ENCODE peak calls at places on chromosome 14, in five cellular contexts. One of them, this sample, is unnamed.

GRCh38 chr14:31287294-31287972 is 79.8 kb upstream of the HECTD1 start:
- DNase-seq in CD8-positive, alpha-beta T cell: no peak
- DNase-seq in IMR-90: no peak
- DNase-seq in suprapubic skin: no peak
- DNase-seq in left ventricle myocardium inferior: no peak
- DNase-seq in this sample: no peak

GRCh38 chr14:61255968-61256367 is 25.2 kb downstream of the TMEM30B start:
- DNase-seq in CD8-positive, alpha-beta T cell: no peak
- DNase-seq in IMR-90: no peak
- DNase-seq in suprapubic skin: no peak
- DNase-seq in left ventricle myocardium inferior: no peak
- DNase-seq in this sample: no peak

GRCh38 chr14:67722293-67722692 is 20.6 kb downstream of the RDH12 start:
- DNase-seq in CD8-positive, alpha-beta T cell: no peak
- DNase-seq in IMR-90: peak
- DNase-seq in suprapubic skin: no peak
- DNase-seq in left ventricle myocardium inferior: peak
- DNase-seq in this sample: no peak

GRCh38 chr14:102492523-102492910 is 17.1 kb downstream of the ANKRD9 start:
- DNase-seq in CD8-positive, alpha-beta T cell: no peak
- DNase-seq in IMR-90: no peak
- DNase-seq in suprapubic skin: no peak
- DNase-seq in left ventricle myocardium inferior: no peak
- DNase-seq in this sample: no peak

GRCh38 chr14:104935955-104936354 is 11.3 kb downstream of the PLD4 start:
- DNase-seq in CD8-positive, alpha-beta T cell: no peak
- DNase-seq in IMR-90: no peak
- DNase-seq in suprapubic skin: peak
- DNase-seq in left ventricle myocardium inferior: no peak
- DNase-seq in this sample: no peak

GRCh38 chr14:89407856-89408255 is 9.2 kb downstream of the FOXN3 start:
- DNase-seq in CD8-positive, alpha-beta T cell: no peak
- DNase-seq in IMR-90: peak
- DNase-seq in suprapubic skin: no peak
- DNase-seq in left ventricle myocardium inferior: no peak
- DNase-seq in this sample: no peak

GRCh38 chr14:103563089-103563620 is 395 bp downstream of the COA8 start:
- DNase-seq in CD8-positive, alpha-beta T cell: no peak
- DNase-seq in IMR-90: no peak
- DNase-seq in suprapubic skin: no peak
- DNase-seq in left ventricle myocardium inferior: no peak
- DNase-seq in this sample: no peak

GRCh38 chr14:78933948-78934524 is 763.9 kb downstream of the NRXN3 start:
- DNase-seq in CD8-positive, alpha-beta T cell: no peak
- DNase-seq in IMR-90: peak
- DNase-seq in suprapubic skin: no peak
- DNase-seq in left ventricle myocardium inferior: no peak
- DNase-seq in this sample: peak

GRCh38 chr14:61229475-61229888 is 51.7 kb downstream of the TMEM30B start:
- DNase-seq in CD8-positive, alpha-beta T cell: no peak
- DNase-seq in IMR-90: no peak
- DNase-seq in suprapubic skin: no peak
- DNase-seq in left ventricle myocardium inferior: no peak
- DNase-seq in this sample: no peak

GRCh38 chr14:56351861-56352260 is 227.7 kb upstream of the TMEM260 start:
- DNase-seq in CD8-positive, alpha-beta T cell: no peak
- DNase-seq in IMR-90: peak
- DNase-seq in suprapubic skin: no peak
- DNase-seq in left ventricle myocardium inferior: no peak
- DNase-seq in this sample: peak

GRCh38 chr14:59281613-59282012 is 93.1 kb downstream of the DAAM1 start:
- DNase-seq in CD8-positive, alpha-beta T cell: no peak
- DNase-seq in IMR-90: peak
- DNase-seq in suprapubic skin: no peak
- DNase-seq in left ventricle myocardium inferior: no peak
- DNase-seq in this sample: no peak

GRCh38 chr14:85534435-85534834 is 4.5 kb downstream of the FLRT2 start:
- DNase-seq in CD8-positive, alpha-beta T cell: no peak
- DNase-seq in IMR-90: peak
- DNase-seq in suprapubic skin: no peak
- DNase-seq in left ventricle myocardium inferior: no peak
- DNase-seq in this sample: no peak

GRCh38 chr14:50403433-50403832 is 6.8 kb upstream of the CDKL1 start:
- DNase-seq in CD8-positive, alpha-beta T cell: no peak
- DNase-seq in IMR-90: peak
- DNase-seq in suprapubic skin: no peak
- DNase-seq in left ventricle myocardium inferior: no peak
- DNase-seq in this sample: peak

GRCh38 chr14:97640031-97640430 is 842.8 kb downstream of the VRK1 start:
- DNase-seq in CD8-positive, alpha-beta T cell: no peak
- DNase-seq in IMR-90: no peak
- DNase-seq in suprapubic skin: no peak
- DNase-seq in left ventricle myocardium inferior: no peak
- DNase-seq in this sample: no peak

GRCh38 chr14:67800743-67801142 is 15.6 kb downstream of the ZFYVE26 start:
- DNase-seq in CD8-positive, alpha-beta T cell: no peak
- DNase-seq in IMR-90: no peak
- DNase-seq in suprapubic skin: no peak
- DNase-seq in left ventricle myocardium inferior: no peak
- DNase-seq in this sample: no peak

GRCh38 chr14:71362282-71362681 is 455.0 kb downstream of the PCNX1 start:
- DNase-seq in CD8-positive, alpha-beta T cell: no peak
- DNase-seq in IMR-90: no peak
- DNase-seq in suprapubic skin: no peak
- DNase-seq in left ventricle myocardium inferior: no peak
- DNase-seq in this sample: no peak

GRCh38 chr14:99667821-99668220 is 16.3 kb upstream of the CYP46A1 start:
- DNase-seq in CD8-positive, alpha-beta T cell: no peak
- DNase-seq in IMR-90: no peak
- DNase-seq in suprapubic skin: no peak
- DNase-seq in left ventricle myocardium inferior: no peak
- DNase-seq in this sample: no peak

GRCh38 chr14:91352101-91352500 is 65.5 kb downstream of the CCDC88C start:
- DNase-seq in CD8-positive, alpha-beta T cell: no peak
- DNase-seq in IMR-90: no peak
- DNase-seq in suprapubic skin: no peak
- DNase-seq in left ventricle myocardium inferior: peak
- DNase-seq in this sample: no peak

GRCh38 chr14:54901380-54902142 is 1.1 kb downstream of the GCH1 start:
- DNase-seq in CD8-positive, alpha-beta T cell: peak
- DNase-seq in IMR-90: no peak
- DNase-seq in suprapubic skin: peak
- DNase-seq in left ventricle myocardium inferior: no peak
- DNase-seq in this sample: no peak

GRCh38 chr14:99397698-99398097 is 83.0 kb downstream of the SETD3 start:
- DNase-seq in CD8-positive, alpha-beta T cell: no peak
- DNase-seq in IMR-90: no peak
- DNase-seq in suprapubic skin: no peak
- DNase-seq in left ventricle myocardium inferior: no peak
- DNase-seq in this sample: no peak

GRCh38 chr14:105408592-105408991 is 10.3 kb downstream of the TEX22 start:
- DNase-seq in CD8-positive, alpha-beta T cell: no peak
- DNase-seq in IMR-90: no peak
- DNase-seq in suprapubic skin: no peak
- DNase-seq in left ventricle myocardium inferior: no peak
- DNase-seq in this sample: no peak

GRCh38 chr14:24556756-24557155 is 19.3 kb downstream of the CTSG start:
- DNase-seq in CD8-positive, alpha-beta T cell: no peak
- DNase-seq in IMR-90: peak
- DNase-seq in suprapubic skin: no peak
- DNase-seq in left ventricle myocardium inferior: no peak
- DNase-seq in this sample: no peak

GRCh38 chr14:69669375-69669774 is 58.0 kb downstream of the SUSD6 start:
- DNase-seq in CD8-positive, alpha-beta T cell: no peak
- DNase-seq in IMR-90: no peak
- DNase-seq in suprapubic skin: no peak
- DNase-seq in left ventricle myocardium inferior: no peak
- DNase-seq in this sample: no peak

GRCh38 chr14:69505338-69506240 is 21.1 kb downstream of the PLEKHD1 start:
- DNase-seq in CD8-positive, alpha-beta T cell: no peak
- DNase-seq in IMR-90: no peak
- DNase-seq in suprapubic skin: no peak
- DNase-seq in left ventricle myocardium inferior: no peak
- DNase-seq in this sample: no peak

GRCh38 chr14:93014038-93015023 is 91.4 kb downstream of the CHGA start:
- DNase-seq in CD8-positive, alpha-beta T cell: no peak
- DNase-seq in IMR-90: no peak
- DNase-seq in suprapubic skin: no peak
- DNase-seq in left ventricle myocardium inferior: no peak
- DNase-seq in this sample: no peak

GRCh38 chr14:29908652-29909577 is 18.7 kb downstream of the PRKD1 start:
- DNase-seq in CD8-positive, alpha-beta T cell: no peak
- DNase-seq in IMR-90: no peak
- DNase-seq in suprapubic skin: no peak
- DNase-seq in left ventricle myocardium inferior: no peak
- DNase-seq in this sample: no peak

GRCh38 chr14:105701456-105702274 is 175.3 kb downstream of the TMEM121 start:
- DNase-seq in CD8-positive, alpha-beta T cell: no peak
- DNase-seq in IMR-90: no peak
- DNase-seq in suprapubic skin: peak
- DNase-seq in left ventricle myocardium inferior: no peak
- DNase-seq in this sample: no peak

GRCh38 chr14:58362798-58363412 is 32.8 kb upstream of the TOMM20L start:
- DNase-seq in CD8-positive, alpha-beta T cell: no peak
- DNase-seq in IMR-90: peak
- DNase-seq in suprapubic skin: no peak
- DNase-seq in left ventricle myocardium inferior: no peak
- DNase-seq in this sample: no peak

GRCh38 chr14:45649051-45649450 is 396.0 kb upstream of the MIS18BP1 start:
- DNase-seq in CD8-positive, alpha-beta T cell: no peak
- DNase-seq in IMR-90: no peak
- DNase-seq in suprapubic skin: no peak
- DNase-seq in left ventricle myocardium inferior: no peak
- DNase-seq in this sample: no peak

GRCh38 chr14:45651906-45652305 is 398.9 kb upstream of the MIS18BP1 start:
- DNase-seq in CD8-positive, alpha-beta T cell: no peak
- DNase-seq in IMR-90: no peak
- DNase-seq in suprapubic skin: no peak
- DNase-seq in left ventricle myocardium inferior: no peak
- DNase-seq in this sample: no peak

DNA sequence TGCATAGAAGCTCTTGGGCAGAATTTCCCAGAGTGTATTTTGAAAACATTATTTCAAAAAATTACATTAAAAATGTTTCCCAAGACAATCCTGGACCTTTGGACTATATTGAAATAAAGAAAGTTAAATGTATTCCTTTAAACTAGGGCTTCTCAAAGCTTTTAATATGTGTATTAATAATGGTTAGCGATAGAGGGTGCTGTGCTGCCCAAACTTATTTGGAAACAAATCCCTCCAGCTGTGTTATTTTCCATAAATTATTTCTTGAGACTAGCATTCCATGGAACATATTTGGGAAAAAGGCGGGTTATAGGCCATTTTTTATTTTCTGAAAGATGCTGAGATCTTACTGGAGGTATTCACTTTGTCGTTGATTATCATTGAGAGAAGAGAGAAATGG is 397.8 kb upstream of the MIS18BP1 start:
- DNase-seq in CD8-positive, alpha-beta T cell: no peak
- DNase-seq in IMR-90: no peak
- DNase-seq in suprapubic skin: no peak
- DNase-seq in left ventricle myocardium inferior: no peak
- DNase-seq in this sample: no peak
- TF ChIP-seq CTCF in CD8-positive, alpha-beta T cell: no peak
- TF ChIP-seq CTCF in IMR-90: peak
- TF ChIP-seq CTCF in suprapubic skin: no peak
- TF ChIP-seq CTCF in left ventricle myocardium inferior: no peak
- TF ChIP-seq CTCF in this sample: no peak

GRCh38 chr14:96284008-96284407 is 28.0 kb downstream of the BDKRB1 start:
- DNase-seq in CD8-positive, alpha-beta T cell: no peak
- DNase-seq in IMR-90: no peak
- DNase-seq in suprapubic skin: no peak
- DNase-seq in left ventricle myocardium inferior: no peak
- DNase-seq in this sample: no peak

GRCh38 chr14:96287856-96288255 is 31.8 kb downstream of the BDKRB1 start:
- DNase-seq in CD8-positive, alpha-beta T cell: no peak
- DNase-seq in IMR-90: no peak
- DNase-seq in suprapubic skin: no peak
- DNase-seq in left ventricle myocardium inferior: no peak
- DNase-seq in this sample: no peak

GRCh38 chr14:96285667-96286066 is 29.7 kb downstream of the BDKRB1 start:
- DNase-seq in CD8-positive, alpha-beta T cell: no peak
- DNase-seq in IMR-90: peak
- DNase-seq in suprapubic skin: no peak
- DNase-seq in left ventricle myocardium inferior: peak
- DNase-seq in this sample: no peak

GRCh38 chr14:96284430-96284829 is 28.4 kb downstream of the BDKRB1 start:
- DNase-seq in CD8-positive, alpha-beta T cell: no peak
- DNase-seq in IMR-90: no peak
- DNase-seq in suprapubic skin: no peak
- DNase-seq in left ventricle myocardium inferior: no peak
- DNase-seq in this sample: no peak

GRCh38 chr14:96286251-96286650 is 30.2 kb downstream of the BDKRB1 start:
- DNase-seq in CD8-positive, alpha-beta T cell: no peak
- DNase-seq in IMR-90: no peak
- DNase-seq in suprapubic skin: no peak
- DNase-seq in left ventricle myocardium inferior: no peak
- DNase-seq in this sample: no peak
- H3K27ac ChIP-seq in CD8-positive, alpha-beta T cell: no peak
- H3K27ac ChIP-seq in IMR-90: peak
- H3K27ac ChIP-seq in suprapubic skin: no peak
- H3K27ac ChIP-seq in left ventricle myocardium inferior: peak
- H3K27ac ChIP-seq in this sample: no peak

GRCh38 chr14:51554339-51554920 is 97.3 kb upstream of the FRMD6 start:
- DNase-seq in CD8-positive, alpha-beta T cell: no peak
- DNase-seq in IMR-90: peak
- DNase-seq in suprapubic skin: no peak
- DNase-seq in left ventricle myocardium inferior: no peak
- DNase-seq in this sample: peak

GRCh38 chr14:51552768-51553426 is 98.8 kb upstream of the FRMD6 start:
- DNase-seq in CD8-positive, alpha-beta T cell: no peak
- DNase-seq in IMR-90: no peak
- DNase-seq in suprapubic skin: peak
- DNase-seq in left ventricle myocardium inferior: no peak
- DNase-seq in this sample: no peak

GRCh38 chr14:51552275-51552674 is 99.4 kb upstream of the FRMD6 start:
- DNase-seq in CD8-positive, alpha-beta T cell: no peak
- DNase-seq in IMR-90: no peak
- DNase-seq in suprapubic skin: no peak
- DNase-seq in left ventricle myocardium inferior: no peak
- DNase-seq in this sample: no peak

DNA sequence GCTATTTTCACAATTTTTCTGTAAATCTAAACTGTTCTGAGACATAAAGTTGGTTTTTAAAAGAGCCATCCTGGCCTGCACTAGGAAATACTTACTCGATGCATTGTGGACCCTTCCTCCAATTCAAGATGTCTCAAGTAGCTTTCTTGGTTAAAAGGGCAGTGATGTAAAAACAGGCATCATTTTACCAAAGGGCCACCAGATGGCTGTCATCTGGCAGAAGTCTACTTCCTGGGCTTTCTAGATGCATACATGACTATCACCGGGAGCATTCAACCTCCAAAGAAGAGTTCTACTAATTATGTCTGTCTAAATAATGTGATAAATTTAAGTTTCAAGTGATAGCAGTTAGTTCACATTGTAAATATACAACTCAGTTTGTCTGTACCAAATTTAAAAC is 96.8 kb upstream of the FRMD6 start:
- DNase-seq in CD8-positive, alpha-beta T cell: no peak
- DNase-seq in IMR-90: peak
- DNase-seq in suprapubic skin: no peak
- DNase-seq in left ventricle myocardium inferior: no peak
- DNase-seq in this sample: no peak
- TF ChIP-seq CTCF in CD8-positive, alpha-beta T cell: no peak
- TF ChIP-seq CTCF in IMR-90: peak
- TF ChIP-seq CTCF in suprapubic skin: no peak
- TF ChIP-seq CTCF in left ventricle myocardium inferior: no peak
- TF ChIP-seq CTCF in this sample: peak

GRCh38 chr14:49114161-49114893 is 471.9 kb downstream of the RPS29 start:
- DNase-seq in CD8-positive, alpha-beta T cell: no peak
- DNase-seq in IMR-90: no peak
- DNase-seq in suprapubic skin: no peak
- DNase-seq in left ventricle myocardium inferior: no peak
- DNase-seq in this sample: no peak
- H3K27ac ChIP-seq in CD8-positive, alpha-beta T cell: no peak
- H3K27ac ChIP-seq in IMR-90: no peak
- H3K27ac ChIP-seq in suprapubic skin: peak
- H3K27ac ChIP-seq in left ventricle myocardium inferior: no peak
- H3K27ac ChIP-seq in this sample: no peak

This sample was measured in AG04450.